ENCODE peak calls at places on chromosomes 1 and 21, in ten cellular contexts. T, E, J, C, X, H, B, Q, L and Y are unnamed samples. For H3K27me3, the result is how much of the 10 kb centered on the place peaks cover.

GRCh38 chr1:211610779-211611556 is 32.0 kb upstream of the SLC30A1 start:
- DNase-seq in T (no peak), E (no peak), J (peak), C (peak), X (no peak), H (no peak), B (peak), Q (no peak), L (no peak), Y (no peak)

GRCh38 chr1:234962340-234962989 is 166.2 kb downstream of the TOMM20 start:
- DNase-seq in T (peak), E (no peak), J (peak), C (peak), X (no peak), H (peak), B (no peak), Q (no peak), L (peak), Y (peak)

GRCh38 chr21:36250423-36251075 is 69.4 kb upstream of the MORC3 start:
- DNase-seq in T (no peak), E (no peak), J (no peak), C (no peak), X (no peak), H (no peak), B (no peak), Q (no peak), L (no peak), Y (no peak)

GRCh38 chr1:166944186-166944967 is 31.0 kb downstream of the ILDR2 start:
- DNase-seq in T (no peak), E (no peak), J (no peak), C (peak), X (no peak), H (peak), B (no peak), Q (no peak), L (peak), Y (no peak)

GRCh38 chr1:3996846-3997705 is 97.0 kb upstream of the C1orf174 start:
- DNase-seq in T (no peak), E (peak), J (no peak), C (no peak), X (no peak), H (no peak), B (no peak), Q (no peak), L (no peak), Y (no peak)

GRCh38 chr1:34476371-34476770 is 278.5 kb upstream of the GJB5 start:
- DNase-seq in T (no peak), E (no peak), J (no peak), C (no peak), X (no peak), H (no peak), B (no peak), Q (no peak), L (no peak), Y (no peak)

GRCh38 chr1:167663002-167663772 is 33.2 kb downstream of the RCSD1 start:
- DNase-seq in T (no peak), E (no peak), J (peak), C (peak), X (no peak), H (peak), B (peak), Q (no peak), L (peak), Y (no peak)

GRCh38 chr21:16162953-16163352 is 433.2 kb downstream of the USP25 start:
- DNase-seq in T (no peak), E (no peak), J (no peak), C (no peak), X (no peak), H (peak), B (no peak), Q (no peak), L (no peak), Y (no peak)

GRCh38 chr1:245010018-245010614 is 144.7 kb upstream of the KIF26B start:
- DNase-seq in T (no peak), E (no peak), J (no peak), C (no peak), X (no peak), H (no peak), B (no peak), Q (no peak), L (no peak), Y (no peak)

GRCh38 chr1:162151900-162152829 is 82.7 kb downstream of the NOS1AP start:
- DNase-seq in T (no peak), E (no peak), J (no peak), C (peak), X (no peak), H (no peak), B (no peak), Q (no peak), L (peak), Y (no peak)

GRCh38 chr1:151340870-151341754 is 5.9 kb downstream of the RFX5 start:
- DNase-seq in T (peak), E (no peak), J (peak), C (peak), X (peak), H (peak), B (no peak), Q (no peak), L (peak), Y (no peak)

GRCh38 chr1:116666747-116667576 is 571 bp downstream of the IGSF3 start:
- DNase-seq in T (no peak), E (peak), J (no peak), C (no peak), X (no peak), H (no peak), B (no peak), Q (no peak), L (no peak), Y (no peak)

GRCh38 chr1:8377382-8377928 is 59.5 kb downstream of the SLC45A1 start:
- DNase-seq in T (no peak), E (no peak), J (no peak), C (no peak), X (no peak), H (no peak), B (no peak), Q (no peak), L (no peak), Y (no peak)

GRCh38 chr21:33265664-33266049 is 510 bp upstream of the IL10RB start:
- DNase-seq in T (peak), E (peak), J (peak), C (peak), X (peak), H (peak), B (peak), Q (peak), L (no peak), Y (peak)

GRCh38 chr1:117122297-117123025 is 912 bp upstream of the TRIM45 start:
- DNase-seq in T (no peak), E (no peak), J (no peak), C (no peak), X (no peak), H (no peak), B (no peak), Q (no peak), L (no peak), Y (no peak)

GRCh38 chr1:183218981-183219621 is 33.0 kb downstream of the LAMC2 start:
- DNase-seq in T (peak), E (no peak), J (peak), C (no peak), X (peak), H (peak), B (no peak), Q (no peak), L (no peak), Y (no peak)

GRCh38 chr21:38383411-38384245 is 114.6 kb downstream of the ERG start:
- DNase-seq in T (no peak), E (no peak), J (no peak), C (no peak), X (no peak), H (no peak), B (no peak), Q (no peak), L (no peak), Y (no peak)

GRCh38 chr1:230694464-230694863 is 19.5 kb downstream of the AGT start:
- DNase-seq in T (no peak), E (no peak), J (no peak), C (no peak), X (no peak), H (no peak), B (no peak), Q (no peak), L (no peak), Y (no peak)

GRCh38 chr1:22788298-22788697 is 77.7 kb downstream of the EPHB2 start:
- DNase-seq in T (no peak), E (no peak), J (no peak), C (no peak), X (no peak), H (peak), B (peak), Q (no peak), L (no peak), Y (no peak)

GRCh38 chr1:169326644-169327316 is 40.8 kb downstream of the NME7 start:
- DNase-seq in T (no peak), E (no peak), J (no peak), C (peak), X (no peak), H (peak), B (no peak), Q (no peak), L (no peak), Y (no peak)

GRCh38 chr1:4395676-4396075 is 258.7 kb upstream of the AJAP1 start:
- DNase-seq in T (no peak), E (no peak), J (no peak), C (no peak), X (no peak), H (no peak), B (no peak), Q (no peak), L (no peak), Y (no peak)

GRCh38 chr1:36562181-36562685 is 79.5 kb upstream of the CSF3R start:
- DNase-seq in T (no peak), E (no peak), J (no peak), C (no peak), X (no peak), H (no peak), B (no peak), Q (no peak), L (no peak), Y (no peak)

GRCh38 chr1:100164226-100164625 is 13.8 kb downstream of the LRRC39 start:
- DNase-seq in T (no peak), E (no peak), J (no peak), C (peak), X (no peak), H (no peak), B (no peak), Q (no peak), L (peak), Y (no peak)

GRCh38 chr1:8061210-8061609 is 35.1 kb upstream of the ERRFI1 start:
- DNase-seq in T (no peak), E (no peak), J (no peak), C (peak), X (no peak), H (peak), B (no peak), Q (no peak), L (peak), Y (peak)

GRCh38 chr1:109253803-109254620 is 4.7 kb downstream of the CELSR2 start:
- DNase-seq in T (no peak), E (no peak), J (no peak), C (no peak), X (no peak), H (no peak), B (no peak), Q (no peak), L (no peak), Y (no peak)

GRCh38 chr1:55412060-55412459 is 196.9 kb upstream of the USP24 start:
- DNase-seq in T (no peak), E (no peak), J (no peak), C (no peak), X (no peak), H (no peak), B (no peak), Q (no peak), L (no peak), Y (no peak)

GRCh38 chr1:157090771-157091170 is 8.8 kb downstream of the ETV3L start:
- DNase-seq in T (no peak), E (peak), J (no peak), C (no peak), X (no peak), H (no peak), B (no peak), Q (no peak), L (no peak), Y (no peak)

GRCh38 chr1:53656062-53656915 is 82.7 kb downstream of the GLIS1 start:
- DNase-seq in T (no peak), E (peak), J (no peak), C (peak), X (no peak), H (no peak), B (no peak), Q (no peak), L (peak), Y (no peak)

GRCh38 chr1:84152649-84153056 is 8.6 kb downstream of the PRKACB start:
- DNase-seq in T (no peak), E (no peak), J (no peak), C (no peak), X (no peak), H (no peak), B (no peak), Q (no peak), L (no peak), Y (no peak)

GRCh38 chr1:234150892-234151291 is 222.4 kb upstream of the COA6 start:
- DNase-seq in T (no peak), E (no peak), J (no peak), C (no peak), X (no peak), H (no peak), B (no peak), Q (no peak), L (no peak), Y (no peak)

GRCh38 chr1:1873186-1873585 is 17.7 kb downstream of the GNB1 start:
- DNase-seq in T (no peak), E (peak), J (peak), C (no peak), X (peak), H (no peak), B (peak), Q (no peak), L (no peak), Y (no peak)

GRCh38 chr1:205774277-205775014 is 836 bp downstream of the RAB29 start:
- DNase-seq in T (peak), E (no peak), J (no peak), C (no peak), X (peak), H (peak), B (no peak), Q (no peak), L (no peak), Y (no peak)

GRCh38 chr1:212238552-212238951 is 46.7 kb upstream of the PPP2R5A start:
- DNase-seq in T (no peak), E (no peak), J (no peak), C (no peak), X (no peak), H (no peak), B (no peak), Q (no peak), L (no peak), Y (no peak)

GRCh38 chr1:6412896-6413295 is 6.8 kb downstream of the HES2 start:
- DNase-seq in T (no peak), E (no peak), J (no peak), C (no peak), X (peak), H (peak), B (no peak), Q (no peak), L (no peak), Y (no peak)

GRCh38 chr1:17201201-17202021 is 3.5 kb upstream of the PADI1 start:
- DNase-seq in T (no peak), E (peak), J (no peak), C (no peak), X (no peak), H (no peak), B (no peak), Q (no peak), L (no peak), Y (no peak)

GRCh38 chr1:222243902-222244301 is 304.0 kb downstream of the HHIPL2 start:
- DNase-seq in T (no peak), E (no peak), J (no peak), C (peak), X (no peak), H (peak), B (no peak), Q (no peak), L (no peak), Y (no peak)

GRCh38 chr1:184860985-184861754 is 106.5 kb upstream of the EDEM3 start:
- DNase-seq in T (no peak), E (no peak), J (no peak), C (no peak), X (peak), H (no peak), B (no peak), Q (no peak), L (no peak), Y (no peak)

DNA sequence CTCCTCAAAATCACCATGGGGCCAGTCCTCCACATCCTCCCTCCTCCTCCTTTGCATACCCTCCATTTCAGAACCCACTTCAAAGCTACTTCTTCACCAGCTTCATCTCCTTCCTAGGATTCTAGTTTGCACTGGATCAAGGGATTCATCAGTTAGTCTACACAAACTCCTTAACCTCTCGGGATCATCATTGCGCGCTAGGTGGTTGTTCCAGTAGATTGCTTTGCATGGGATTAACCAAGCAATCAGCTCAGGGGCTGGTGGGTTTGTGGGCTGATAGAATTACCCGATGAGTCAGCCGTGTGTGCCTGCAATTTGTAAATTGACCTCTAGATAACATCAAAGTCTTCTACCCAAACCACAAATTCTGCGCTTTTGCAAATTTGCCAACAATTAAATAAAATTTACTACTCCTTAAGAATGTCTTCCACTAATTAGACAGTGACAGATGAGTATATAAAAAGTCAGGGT is 7.7 kb downstream of the KANK4 start:
- DNase-seq in T (no peak), E (no peak), J (no peak), C (no peak), X (no peak), H (no peak), B (no peak), Q (no peak), L (no peak), Y (no peak)
- H3K27me3 ChIP-seq in T (under half), E (under half), J (under half), C (under half), X (under half), H (under half), B (under half), Q (under half), L (under half), Y (under half)

DNA sequence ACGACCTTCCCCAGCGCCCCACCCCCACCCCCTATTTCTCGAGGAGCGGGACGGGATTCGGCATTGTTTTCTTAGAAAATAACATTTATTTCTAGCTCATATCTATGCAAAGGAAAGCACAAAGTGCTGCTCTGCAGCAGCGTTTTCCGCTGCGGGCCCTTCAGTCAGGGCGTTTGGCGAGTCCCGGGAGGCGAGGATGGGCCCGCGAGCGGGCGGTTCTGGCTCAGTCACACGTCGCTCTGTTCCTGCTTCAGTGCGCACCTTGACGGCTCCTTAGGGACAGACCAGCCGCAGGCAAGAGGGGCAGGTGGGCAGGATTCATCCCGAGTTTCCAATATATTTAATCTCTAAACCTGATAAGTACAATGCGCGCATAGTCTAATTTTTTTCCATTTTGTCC is 5.8 kb downstream of the DMRTA2 start:
- DNase-seq in T (no peak), E (no peak), J (no peak), C (no peak), X (no peak), H (no peak), B (no peak), Q (no peak), L (no peak), Y (no peak)
- H3K27me3 ChIP-seq in T (under half), E (half or more), J (half or more), C (half or more), X (half or more), H (under half), B (half or more), Q (half or more), L (half or more), Y (half or more)

DNA sequence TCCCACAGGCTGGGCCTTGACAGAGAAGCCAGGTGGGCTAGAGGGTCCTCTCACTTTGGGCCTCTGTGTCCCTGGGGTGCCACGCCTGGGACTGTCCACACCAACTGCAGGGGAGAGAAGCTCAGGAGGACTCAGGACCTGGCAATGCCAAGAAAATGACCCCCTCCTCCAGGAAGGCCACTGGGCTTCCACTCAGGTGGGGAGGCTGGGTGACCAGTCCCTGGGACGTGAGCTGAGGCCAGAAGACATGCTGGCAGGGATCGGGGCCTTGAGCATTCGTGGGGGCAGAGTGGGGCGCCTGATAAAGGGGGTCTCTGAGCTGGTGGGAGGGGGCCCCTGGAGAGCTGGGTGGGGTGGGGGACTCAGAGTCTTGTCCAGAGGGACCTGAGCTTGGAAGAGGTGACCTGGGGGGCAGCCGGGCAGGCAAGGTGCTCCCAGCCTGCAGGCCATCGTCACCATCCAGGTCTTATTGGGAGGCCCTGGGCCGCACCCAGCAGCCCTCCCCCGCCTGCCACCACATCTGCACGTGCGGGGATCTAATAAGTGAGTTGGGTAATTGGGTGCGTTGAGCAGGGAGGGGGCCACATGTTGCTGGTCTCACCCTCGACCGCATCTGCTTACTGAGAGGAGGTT is 15.2 kb upstream of the COL6A2 start:
- DNase-seq in T (no peak), E (peak), J (no peak), C (no peak), X (no peak), H (no peak), B (no peak), Q (no peak), L (no peak), Y (peak)
- H3K27me3 ChIP-seq in T (under half), E (under half), J (under half), C (under half), X (under half), H (under half), B (under half), Q (under half), L (under half), Y (under half)

GRCh38 chr1:165207774-165208359 is 148.6 kb downstream of the LMX1A start:
- DNase-seq in T (no peak), E (no peak), J (no peak), C (no peak), X (no peak), H (no peak), B (no peak), Q (no peak), L (no peak), Y (no peak)
- H3K27me3 ChIP-seq in T (under half), E (under half), J (under half), C (under half), X (under half), H (under half), B (under half), Q (under half), L (under half), Y (under half)

DNA sequence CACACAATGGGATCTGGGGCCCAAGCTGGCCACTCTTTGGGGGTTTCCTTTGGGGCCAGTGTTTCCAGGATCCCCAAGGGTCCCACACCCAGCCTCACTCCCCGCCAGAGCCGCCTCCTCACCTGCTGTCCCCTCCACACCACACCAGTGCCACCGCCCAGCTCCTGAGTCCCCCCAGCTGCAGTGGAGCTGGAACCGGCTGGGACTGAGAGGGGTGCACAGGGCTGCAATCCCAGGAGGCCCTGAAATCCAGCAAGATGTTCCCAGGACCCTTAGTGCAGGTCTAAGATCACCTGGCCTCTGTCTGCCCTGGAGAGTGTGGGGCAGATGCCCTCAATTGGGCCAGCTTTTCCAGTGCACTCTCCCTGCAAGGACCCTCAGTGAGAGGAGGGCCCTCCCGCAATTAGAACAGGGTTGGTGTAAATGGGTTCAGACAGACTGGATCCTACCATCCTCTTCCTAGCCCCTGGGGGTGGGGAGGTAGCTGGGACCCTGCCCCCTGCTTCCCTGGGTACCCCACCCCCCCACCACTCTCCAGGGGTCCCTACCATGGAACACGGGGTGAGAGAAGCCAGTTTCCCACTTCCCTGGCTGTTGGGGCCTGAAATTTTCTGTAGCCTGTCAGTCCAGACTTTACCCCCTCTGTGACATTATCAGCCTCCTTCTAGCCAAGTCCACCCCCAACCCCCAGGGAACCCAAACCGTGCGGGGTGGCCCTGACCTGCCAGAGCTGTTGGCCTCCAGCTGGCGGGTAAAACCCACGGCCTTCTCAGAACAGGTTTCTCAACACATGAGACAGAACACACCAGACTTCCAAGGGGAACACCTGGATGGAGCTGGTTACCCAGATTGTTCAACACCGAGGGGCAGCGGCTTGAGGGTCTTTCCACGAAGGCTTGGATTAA is 7.0 kb downstream of the KRTAP10-12 start:
- DNase-seq in T (no peak), E (no peak), J (no peak), C (no peak), X (no peak), H (no peak), B (no peak), Q (no peak), L (no peak), Y (peak)
- H3K27me3 ChIP-seq in T (under half), E (half or more), J (half or more), C (half or more), X (half or more), H (under half), B (half or more), Q (half or more), L (half or more), Y (under half)